ENCODE peak calls at places on chromosomes 2 and 18, in ten cellular contexts. J is WTC11; I is coronary artery; Z is AG09319; M is NCI-H1694; P is SK-MEL-5; C is ACHN; X is activated CD4-positive, alpha-beta T cell treated with anti-CD3 and anti-CD28 coated beads, Interleukin-2, amount 10 ng/mL, durations not matched to agents 7 days and 5 days; L is Peyer's patch; H is glutamatergic neuron. S is an unnamed sample.

GRCh38 chr2:224449212-224450147 is 47.6 kb upstream of the FAM124B start:
- DNase-seq in J (no peak), I (no peak), Z (no peak), M (peak), P (peak), C (peak), X (peak), L (no peak), H (no peak), S (no peak)

GRCh38 chr2:158459161-158460003 is 2.6 kb downstream of the PKP4 start:
- DNase-seq in J (no peak), I (no peak), Z (no peak), M (no peak), P (no peak), C (no peak), X (no peak), L (no peak), H (no peak), S (no peak)

GRCh38 chr2:167596072-167596471 is 651.3 kb downstream of the STK39 start:
- DNase-seq in J (no peak), I (no peak), Z (no peak), M (no peak), P (no peak), C (no peak), X (no peak), L (no peak), H (no peak), S (no peak)

GRCh38 chr2:60947056-60947455 is 65.7 kb downstream of the REL start:
- DNase-seq in J (no peak), I (no peak), Z (no peak), M (no peak), P (no peak), C (no peak), X (no peak), L (no peak), H (no peak), S (no peak)

GRCh38 chr2:121491566-121491965 is 39.1 kb upstream of the RNU4ATAC start:
- DNase-seq in J (no peak), I (no peak), Z (no peak), M (no peak), P (no peak), C (no peak), X (no peak), L (no peak), H (no peak), S (no peak)

GRCh38 chr2:187553908-187554703 is at the start of gene TFPI:
- DNase-seq in J (no peak), I (no peak), Z (no peak), M (no peak), P (peak), C (peak), X (no peak), L (no peak), H (no peak), S (no peak)

GRCh38 chr18:51398104-51398503 is 200.6 kb upstream of the MEX3C start:
- DNase-seq in J (no peak), I (no peak), Z (no peak), M (no peak), P (no peak), C (no peak), X (no peak), L (no peak), H (no peak), S (no peak)

GRCh38 chr2:30030361-30030760 is 109.0 kb upstream of the ALK start:
- DNase-seq in J (no peak), I (no peak), Z (no peak), M (no peak), P (no peak), C (no peak), X (no peak), L (no peak), H (no peak), S (no peak)

GRCh38 chr2:121142452-121142851 is 142.6 kb downstream of the TFCP2L1 start:
- DNase-seq in J (no peak), I (no peak), Z (no peak), M (no peak), P (no peak), C (no peak), X (no peak), L (no peak), H (no peak), S (no peak)

GRCh38 chr2:212384027-212384426 is 154.6 kb downstream of the ERBB4 start:
- DNase-seq in J (no peak), I (no peak), Z (no peak), M (no peak), P (no peak), C (no peak), X (no peak), L (no peak), H (no peak), S (no peak)

GRCh38 chr2:45498661-45499550 is 112.2 kb downstream of the SRBD1 start:
- DNase-seq in J (no peak), I (no peak), Z (no peak), M (no peak), P (peak), C (no peak), X (no peak), L (no peak), H (no peak), S (no peak)

GRCh38 chr2:23651187-23651983 is 266.4 kb downstream of the KLHL29 start:
- DNase-seq in J (no peak), I (no peak), Z (no peak), M (no peak), P (no peak), C (no peak), X (no peak), L (no peak), H (no peak), S (peak)

GRCh38 chr18:37567061-37567993 is 1.7 kb upstream of the CELF4 start:
- DNase-seq in J (no peak), I (no peak), Z (no peak), M (no peak), P (no peak), C (no peak), X (no peak), L (no peak), H (no peak), S (no peak)

GRCh38 chr2:7145707-7146106 is 228.5 kb downstream of the RNF144A start:
- DNase-seq in J (no peak), I (no peak), Z (no peak), M (no peak), P (no peak), C (no peak), X (no peak), L (no peak), H (no peak), S (no peak)

GRCh38 chr2:73284296-73285161 is at the start of gene FBXO41:
- DNase-seq in J (peak), I (peak), Z (no peak), M (no peak), P (peak), C (peak), X (peak), L (peak), H (peak), S (no peak)

GRCh38 chr2:79824086-79824786 is 311.4 kb downstream of the CTNNA2 start:
- DNase-seq in J (no peak), I (no peak), Z (no peak), M (no peak), P (no peak), C (no peak), X (no peak), L (no peak), H (no peak), S (no peak)

GRCh38 chr2:155310589-155310988 is 612.1 kb downstream of the KCNJ3 start:
- DNase-seq in J (no peak), I (no peak), Z (no peak), M (peak), P (peak), C (peak), X (no peak), L (no peak), H (no peak), S (peak)

GRCh38 chr2:121356058-121356640 is 71.1 kb upstream of the TFCP2L1 start:
- DNase-seq in J (peak), I (no peak), Z (peak), M (peak), P (peak), C (peak), X (peak), L (no peak), H (peak), S (no peak)

GRCh38 chr18:63074987-63075404 is 244.6 kb downstream of the BCL2 start:
- DNase-seq in J (peak), I (peak), Z (no peak), M (peak), P (peak), C (peak), X (peak), L (peak), H (peak), S (no peak)

S was measured in epithelial cell of proximal tubule.